ENCODE peak calls at places on chromosomes 6 and 20, in nine cellular contexts. S, J, E, A, D, P, M, B and O are unnamed samples.

GRCh38 chr6:166972101-166972500 is 15.8 kb upstream of the RNASET2 start:
- DNase-seq in S (no peak), J (no peak), E (no peak), A (no peak), D (no peak), P (no peak), M (no peak), B (no peak), O (no peak)

GRCh38 chr6:139452176-139452876 is 77.9 kb upstream of the CITED2 start:
- DNase-seq in S (no peak), J (no peak), E (no peak), A (no peak), D (peak), P (no peak), M (no peak), B (no peak), O (peak)

GRCh38 chr20:2006452-2007381 is 12.9 kb upstream of the PDYN start:
- DNase-seq in S (no peak), J (peak), E (peak), A (peak), D (no peak), P (no peak), M (peak), B (no peak), O (peak)

GRCh38 chr20:47181056-47181862 is 175.2 kb downstream of the ZMYND8 start:
- DNase-seq in S (no peak), J (no peak), E (peak), A (no peak), D (no peak), P (no peak), M (peak), B (peak), O (peak)

GRCh38 chr6:81937296-81937937 is 184.9 kb upstream of the TENT5A start:
- DNase-seq in S (no peak), J (no peak), E (peak), A (no peak), D (no peak), P (no peak), M (no peak), B (no peak), O (peak)

GRCh38 chr20:17510548-17510947 is 20.6 kb downstream of the BFSP1 start:
- DNase-seq in S (no peak), J (no peak), E (no peak), A (no peak), D (no peak), P (no peak), M (no peak), B (no peak), O (no peak)

GRCh38 chr20:46695888-46696287 is 6.6 kb upstream of the TP53RK start:
- DNase-seq in S (no peak), J (no peak), E (no peak), A (peak), D (peak), P (no peak), M (no peak), B (peak), O (no peak)

GRCh38 chr20:53003420-53003819 is 31.3 kb downstream of the TSHZ2 start:
- DNase-seq in S (no peak), J (no peak), E (peak), A (no peak), D (no peak), P (no peak), M (peak), B (no peak), O (peak)

GRCh38 chr6:11212625-11213024 is 19.8 kb downstream of the NEDD9 start:
- DNase-seq in S (no peak), J (no peak), E (peak), A (no peak), D (no peak), P (peak), M (no peak), B (peak), O (peak)

GRCh38 chr6:43753570-43754183 is 16.3 kb upstream of the VEGFA start:
- DNase-seq in S (no peak), J (no peak), E (no peak), A (no peak), D (no peak), P (no peak), M (no peak), B (no peak), O (no peak)

GRCh38 chr20:62197801-62198200 is 15.0 kb downstream of the MTG2 start:
- DNase-seq in S (no peak), J (no peak), E (no peak), A (no peak), D (no peak), P (no peak), M (no peak), B (no peak), O (no peak)

GRCh38 chr20:24097506-24098245 is 109.1 kb upstream of the GGTLC1 start:
- DNase-seq in S (no peak), J (no peak), E (peak), A (no peak), D (no peak), P (no peak), M (no peak), B (no peak), O (no peak)

GRCh38 chr6:30357678-30358339 is 12.9 kb downstream of the RPP21 start:
- DNase-seq in S (peak), J (peak), E (peak), A (peak), D (peak), P (peak), M (peak), B (peak), O (peak)

GRCh38 chr6:20711518-20711917 is 177.3 kb downstream of the CDKAL1 start:
- DNase-seq in S (no peak), J (no peak), E (no peak), A (no peak), D (no peak), P (no peak), M (no peak), B (no peak), O (peak)

GRCh38 chr6:30463651-30464618 is 25.4 kb upstream of the HLA-E start:
- DNase-seq in S (no peak), J (peak), E (peak), A (peak), D (no peak), P (no peak), M (no peak), B (peak), O (peak)

GRCh38 chr6:109713097-109713496 is 22.0 kb downstream of the FIG4 start:
- DNase-seq in S (no peak), J (no peak), E (peak), A (no peak), D (no peak), P (no peak), M (no peak), B (no peak), O (peak)

GRCh38 chr20:62312662-62312977 is 9.8 kb downstream of the ADRM1 start:
- DNase-seq in S (no peak), J (no peak), E (no peak), A (no peak), D (no peak), P (no peak), M (no peak), B (no peak), O (no peak)

GRCh38 chr6:42159431-42160024 is 13.6 kb upstream of the GUCA1A start:
- DNase-seq in S (no peak), J (no peak), E (no peak), A (no peak), D (no peak), P (no peak), M (no peak), B (no peak), O (peak)

GRCh38 chr6:136403166-136403980 is 113.7 kb upstream of the BCLAF1 start:
- DNase-seq in S (no peak), J (no peak), E (peak), A (no peak), D (no peak), P (peak), M (no peak), B (peak), O (peak)

GRCh38 chr20:37904008-37904675 is 1.2 kb downstream of the VSTM2L start:
- DNase-seq in S (no peak), J (no peak), E (no peak), A (no peak), D (no peak), P (no peak), M (no peak), B (no peak), O (no peak)

GRCh38 chr6:36120539-36120938 is 9.8 kb upstream of the MAPK13 start:
- DNase-seq in S (no peak), J (no peak), E (peak), A (no peak), D (no peak), P (peak), M (no peak), B (no peak), O (no peak)